ENCODE peak calls at places on chromosome 22, in four cellular contexts. L is AG04449, X is heart left ventricle, V is left ventricle myocardium inferior. B is an unnamed sample.

GRCh38 chr22:49972163-49973017 is 11.8 kb downstream of the PIM3 start:
- DNase-seq in L (no peak), X (peak), V (peak), B (no peak)

GRCh38 chr22:35197071-35197470 is 60.2 kb upstream of the HMGXB4 start:
- DNase-seq in L (no peak), X (no peak), V (no peak), B (peak)

GRCh38 chr22:44381761-44382454 is 69.2 kb upstream of the SHISAL1 start:
- DNase-seq in L (no peak), X (no peak), V (no peak), B (no peak)

GRCh38 chr22:41197808-41198585 is 7.1 kb upstream of the L3MBTL2 start:
- DNase-seq in L (no peak), X (no peak), V (peak), B (no peak)

GRCh38 chr22:37802310-37803194 is 5.2 kb upstream of the GCAT start:
- DNase-seq in L (no peak), X (peak), V (peak), B (no peak)

GRCh38 chr22:48104786-48105185 is 1342.3 kb downstream of the TBC1D22A start:
- DNase-seq in L (no peak), X (no peak), V (no peak), B (no peak)

GRCh38 chr22:31448382-31448781 is 41.3 kb downstream of the EIF4ENIF1 start:
- DNase-seq in L (no peak), X (no peak), V (no peak), B (no peak)

GRCh38 chr22:50599816-50600454 is 658 bp upstream of the MAPK8IP2 start:
- DNase-seq in L (no peak), X (peak), V (peak), B (peak)

GRCh38 chr22:38348751-38349496 is 31.7 kb upstream of the CSNK1E start:
- DNase-seq in L (no peak), X (no peak), V (no peak), B (no peak)

GRCh38 chr22:40235418-40235817 is 57.7 kb downstream of the TNRC6B start:
- DNase-seq in L (no peak), X (no peak), V (no peak), B (no peak)

GRCh38 chr22:49883294-49883640 is 29.6 kb downstream of the ZBED4 start:
- DNase-seq in L (no peak), X (no peak), V (no peak), B (no peak)

GRCh38 chr22:27470169-27470772 is 331.3 kb downstream of the MN1 start:
- DNase-seq in L (no peak), X (no peak), V (no peak), B (no peak)

GRCh38 chr22:44895296-44896055 is 114.3 kb downstream of the PHF21B start:
- DNase-seq in L (no peak), X (no peak), V (no peak), B (no peak)

GRCh38 chr22:49308300-49308699 is 519.4 kb downstream of the BRD1 start:
- DNase-seq in L (no peak), X (no peak), V (no peak), B (no peak)

GRCh38 chr22:25014896-25015755 is 62.6 kb downstream of the KIAA1671 start:
- DNase-seq in L (no peak), X (no peak), V (no peak), B (no peak)

GRCh38 chr22:22709719-22710445 is 65.5 kb downstream of the GGTLC2 start:
- DNase-seq in L (no peak), X (no peak), V (no peak), B (no peak)

GRCh38 chr22:47207846-47208554 is 445.6 kb downstream of the TBC1D22A start:
- DNase-seq in L (no peak), X (no peak), V (no peak), B (no peak)

GRCh38 chr22:25176175-25176574 is 23.5 kb upstream of the CRYBB3 start:
- DNase-seq in L (no peak), X (no peak), V (no peak), B (no peak)

GRCh38 chr22:26416670-26417270 is 12.3 kb upstream of the ASPHD2 start:
- DNase-seq in L (peak), X (no peak), V (no peak), B (no peak)

GRCh38 chr22:38416621-38417251 is 38.3 kb downstream of the KCNJ4 start:
- DNase-seq in L (no peak), X (no peak), V (no peak), B (no peak)

GRCh38 chr22:45552580-45553332 is 50.1 kb downstream of the FBLN1 start:
- DNase-seq in L (peak), X (peak), V (peak), B (no peak)

GRCh38 chr22:44752285-44753188 is at the start of gene ARHGAP8:
- DNase-seq in L (no peak), X (no peak), V (no peak), B (no peak)

GRCh38 chr22:21587803-21588611 is 20.5 kb downstream of the UBE2L3 start:
- DNase-seq in L (no peak), X (no peak), V (no peak), B (peak)

GRCh38 chr22:23132376-23133091 is 9.3 kb downstream of the RSPH14 start:
- DNase-seq in L (no peak), X (no peak), V (no peak), B (no peak)

GRCh38 chr22:39690901-39691620 is 120.5 kb downstream of the CACNA1I start:
- DNase-seq in L (no peak), X (no peak), V (no peak), B (no peak)

GRCh38 chr22:33918676-33919590 is 1.3 kb downstream of the LARGE1 start:
- DNase-seq in L (no peak), X (no peak), V (no peak), B (no peak)

GRCh38 chr22:35102663-35103062 is 36.7 kb downstream of the ISX start:
- DNase-seq in L (no peak), X (no peak), V (no peak), B (peak)

GRCh38 chr22:33105501-33105911 is 47.3 kb upstream of the SYN3 start:
- DNase-seq in L (no peak), X (no peak), V (no peak), B (no peak)

GRCh38 chr22:46052331-46052771 is 75.4 kb upstream of the WNT7B start:
- DNase-seq in L (no peak), X (no peak), V (peak), B (no peak)

GRCh38 chr22:50489363-50490243 is 2.9 kb downstream of the MIOX start:
- DNase-seq in L (no peak), X (no peak), V (no peak), B (no peak)

DNA sequence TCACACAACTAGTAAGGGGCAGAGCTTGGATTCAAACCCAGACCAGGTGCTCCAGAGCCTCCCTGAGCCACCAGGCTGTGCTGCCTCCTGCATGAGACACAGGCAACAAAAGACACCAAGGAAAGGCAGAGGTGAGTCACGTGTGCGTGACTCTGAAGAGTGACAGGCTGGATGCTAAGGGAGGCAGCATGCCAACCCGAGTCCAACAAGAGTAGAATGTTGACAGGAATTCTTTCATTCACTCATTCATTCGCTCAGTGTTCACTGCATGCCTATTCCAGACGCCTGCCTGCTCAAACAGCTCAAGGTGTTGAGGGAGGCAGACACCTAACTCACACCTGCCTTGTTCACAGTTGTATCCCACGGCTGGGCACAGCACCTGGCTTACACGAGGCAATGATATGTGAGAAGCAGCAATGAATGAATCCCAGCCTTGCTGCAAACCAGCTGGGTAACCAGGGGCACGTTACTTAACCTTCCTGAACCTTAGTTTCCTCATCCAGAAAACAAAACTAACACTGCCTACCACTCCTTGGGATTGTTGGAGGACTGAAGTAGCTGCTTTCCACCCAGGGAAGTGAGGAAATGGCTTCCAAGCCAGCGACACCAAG is 73.8 kb upstream of the ARFGAP3 start:
- DNase-seq in L (no peak), X (no peak), V (peak), B (peak)
- H3K4me3 ChIP-seq in L (no peak), X (no peak), V (peak), B (peak)

GRCh38 chr22:28600546-28601143 is 79.0 kb downstream of the TTC28 start:
- DNase-seq in L (peak), X (no peak), V (no peak), B (peak)
- TF ChIP-seq CTCF in L (no peak), X (peak), V (peak), B (peak)

DNA sequence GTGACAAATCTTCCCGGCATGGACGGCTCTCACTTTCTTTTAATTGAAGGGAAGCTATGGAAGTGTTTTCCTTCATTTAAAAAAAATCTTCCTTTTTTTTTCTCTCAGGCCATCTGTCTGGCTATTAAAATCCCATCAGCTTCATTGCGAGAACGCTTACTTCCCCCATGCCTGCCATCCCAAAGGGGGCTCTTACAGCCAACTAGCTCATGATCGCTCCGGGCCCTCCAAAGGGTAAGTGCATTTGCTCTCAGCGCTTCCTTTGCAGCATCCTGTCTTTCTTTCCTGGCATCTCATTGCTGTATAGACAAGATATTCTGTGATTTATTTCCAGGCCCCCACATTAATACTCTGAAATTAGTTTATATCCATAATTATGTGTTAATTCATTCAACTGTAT is 20.7 kb downstream of the CACNG2 start:
- DNase-seq in L (no peak), X (no peak), V (no peak), B (no peak)
- H3K4me3 ChIP-seq in L (no peak), X (no peak), V (no peak), B (no peak)

GRCh38 chr22:17271711-17272451 is 52.6 kb upstream of the ADA2 start:
- DNase-seq in L (no peak), X (no peak), V (no peak), B (no peak)
- TF ChIP-seq CTCF in L (no peak), X (no peak), V (no peak), B (no peak)

GRCh38 chr22:29647954-29648737 is 44.7 kb downstream of the NF2 start:
- DNase-seq in L (no peak), X (no peak), V (no peak), B (no peak)
- H3K4me3 ChIP-seq in L (no peak), X (no peak), V (no peak), B (no peak)

GRCh38 chr22:17268501-17269223 is 49.4 kb upstream of the ADA2 start:
- DNase-seq in L (no peak), X (no peak), V (no peak), B (peak)
- TF ChIP-seq CTCF in L (no peak), X (no peak), V (peak), B (peak)

DNA sequence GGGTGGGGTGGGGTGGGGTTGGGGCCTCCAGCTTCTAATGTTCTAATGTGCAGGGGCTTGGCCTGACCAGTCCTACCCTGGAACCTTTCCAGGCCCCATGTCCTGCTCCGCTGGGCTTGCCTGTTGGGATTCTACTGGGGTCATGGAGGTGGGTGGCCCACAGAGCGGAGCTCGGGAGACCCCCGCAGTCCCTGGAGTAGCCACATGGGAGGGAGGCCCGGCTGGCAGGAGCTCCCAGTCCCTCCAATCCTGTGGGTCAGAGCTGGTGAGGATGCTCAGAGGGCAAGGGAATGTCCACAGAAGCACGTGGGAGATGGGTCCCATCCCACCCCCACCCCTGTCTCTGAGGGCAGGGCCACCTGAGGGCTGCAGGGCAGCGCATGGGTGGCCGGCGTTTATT is 2.9 kb downstream of the SEPTIN5 start:
- DNase-seq in L (no peak), X (no peak), V (no peak), B (no peak)
- H3K4me3 ChIP-seq in L (no peak), X (no peak), V (no peak), B (no peak)